ENCODE peak calls at places on chromosomes 4 and X, in four cellular contexts. B, V, E and O are unnamed samples.

GRCh38 chr4:112082954-112083586 is 62.2 kb upstream of the FAM241A start:
- DNase-seq in B (no peak), V (peak; percentile 67), E (peak; percentile 9), O (no peak)

GRCh38 chr4:189355590-189355989 is 585.1 kb upstream of the FRG1 start:
- DNase-seq in B (no peak), V (no peak), E (no peak), O (no peak)

GRCh38 chr4:169115897-169116254 is 105.8 kb upstream of the CBR4 start:
- DNase-seq in B (no peak), V (peak; percentile 87), E (peak; percentile 78), O (no peak)

GRCh38 chr4:75745192-75745591 is 20.8 kb downstream of the USO1 start:
- DNase-seq in B (no peak), V (peak; percentile 18), E (no peak), O (no peak)

GRCh38 chr4:47313396-47313795 is 150.1 kb downstream of the COMMD8 start:
- DNase-seq in B (no peak), V (no peak), E (no peak), O (no peak)

GRCh38 chr4:118776166-118776954 is 59.6 kb downstream of the SEC24D start:
- DNase-seq in B (no peak), V (no peak), E (no peak), O (no peak)

GRCh38 chr4:77104405-77105292 is 28.9 kb upstream of the CCNI start:
- DNase-seq in B (no peak), V (peak; percentile 59), E (peak; percentile 46), O (no peak)

GRCh38 chrX:55451626-55451989 is 319 bp upstream of the MAGEH1 start:
- DNase-seq in B (no peak), V (no peak), E (no peak), O (no peak)

GRCh38 chr4:68367835-68368234 is 17.9 kb upstream of the YTHDC1 start:
- DNase-seq in B (no peak), V (no peak), E (no peak), O (no peak)

GRCh38 chrX:148371251-148371650 is 129.2 kb upstream of the AFF2 start:
- DNase-seq in B (no peak), V (no peak), E (no peak), O (no peak)

GRCh38 chrX:49977319-49978090 is 55.1 kb downstream of the CLCN5 start:
- DNase-seq in B (no peak), V (no peak), E (no peak), O (no peak)

GRCh38 chr4:148341980-148342800 is 100.0 kb downstream of the NR3C2 start:
- DNase-seq in B (no peak), V (no peak), E (no peak), O (no peak)

GRCh38 chr4:52840531-52841350 is 21.4 kb upstream of the RASL11B start:
- DNase-seq in B (no peak), V (no peak), E (no peak), O (no peak)

GRCh38 chr4:182642831-182643230 is 274.4 kb downstream of the DCTD start:
- DNase-seq in B (no peak), V (peak; percentile 39), E (no peak), O (no peak)

GRCh38 chr4:154082760-154083530 is 294.1 kb upstream of the SFRP2 start:
- DNase-seq in B (no peak), V (peak; percentile 35), E (peak; percentile 18), O (no peak)

GRCh38 chrX:29233592-29234179 is 646.4 kb downstream of the IL1RAPL1 start:
- DNase-seq in B (no peak), V (peak; percentile 3), E (no peak), O (no peak)

GRCh38 chrX:39729834-39730670 is 367.7 kb downstream of the BCOR start:
- DNase-seq in B (no peak), V (peak; percentile 79), E (no peak), O (no peak)

GRCh38 chr4:85600501-85600900 is 125.6 kb downstream of the ARHGAP24 start:
- DNase-seq in B (no peak), V (no peak), E (no peak), O (no peak)

GRCh38 chr4:38565271-38566199 is 98.5 kb upstream of the KLF3 start:
- DNase-seq in B (no peak), V (peak; percentile 38), E (no peak), O (no peak)

GRCh38 chrX:130771230-130771629 is 131.8 kb downstream of the ENOX2 start:
- DNase-seq in B (no peak), V (no peak), E (no peak), O (no peak)

GRCh38 chr4:98148856-98149255 is 5.6 kb upstream of the STPG2 start:
- DNase-seq in B (no peak), V (no peak), E (no peak), O (no peak)

GRCh38 chr4:146654976-146655761 is 16.5 kb downstream of the POU4F2 start:
- DNase-seq in B (no peak), V (peak; percentile 56), E (peak; percentile 20), O (no peak)

GRCh38 chrX:2425281-2426071 is 75.3 kb downstream of the DHRSX start:
- DNase-seq in B (no peak), V (peak; percentile 30), E (no peak), O (no peak)

GRCh38 chr4:176137626-176138025 is 57.8 kb downstream of the SPATA4 start:
- DNase-seq in B (no peak), V (peak; percentile 23), E (no peak), O (no peak)

GRCh38 chrX:68894142-68894512 is 65.3 kb downstream of the EFNB1 start:
- DNase-seq in B (no peak), V (peak; percentile 23), E (no peak), O (no peak)

GRCh38 chr4:57639566-57640328 is 529.6 kb upstream of the IGFBP7 start:
- DNase-seq in B (no peak), V (no peak), E (no peak), O (no peak)

GRCh38 chr4:175823015-175823741 is 11.1 kb upstream of the GPM6A start:
- DNase-seq in B (no peak), V (no peak), E (no peak), O (no peak)

GRCh38 chr4:41366911-41367517 is 110.3 kb downstream of the UCHL1 start:
- DNase-seq in B (no peak), V (no peak), E (no peak), O (no peak)

GRCh38 chr4:42519803-42520417 is 122.6 kb downstream of the SHISA3 start:
- DNase-seq in B (peak; percentile 68), V (peak; percentile 73), E (peak; percentile 57), O (peak; percentile 30)

GRCh38 chrX:46310815-46311497 is 234.3 kb downstream of the ZNF674 start:
- DNase-seq in B (no peak), V (no peak), E (no peak), O (no peak)

GRCh38 chr4:180751009-180751408 is 1492.2 kb upstream of the TENM3 start:
- DNase-seq in B (no peak), V (peak; percentile 77), E (no peak), O (no peak)

GRCh38 chr4:182223708-182224107 is 19.5 kb upstream of the TENM3 start:
- DNase-seq in B (no peak), V (no peak), E (no peak), O (no peak)